ENCODE peak calls at places on chromosome 3, in four cellular contexts. I, P, C and L are unnamed samples. For H3K4me1, the result is how much of the 10 kb centered on the place peaks cover.

GRCh38 chr3:31918179-31919165 is 62.6 kb downstream of the OSBPL10 start:
- DNase-seq in I (no peak), P (no peak), C (no peak), L (no peak)

GRCh38 chr3:11621077-11621476 is 22.6 kb downstream of the VGLL4 start:
- DNase-seq in I (no peak), P (no peak), C (no peak), L (no peak)

GRCh38 chr3:4828279-4829030 is 150.8 kb upstream of the BHLHE40 start:
- DNase-seq in I (no peak), P (no peak), C (no peak), L (no peak)

GRCh38 chr3:9141903-9142302 is 107.5 kb downstream of the SRGAP3 start:
- DNase-seq in I (no peak), P (no peak), C (no peak), L (no peak)

GRCh38 chr3:112687214-112687613 is 46.3 kb upstream of the CCDC80 start:
- DNase-seq in I (no peak), P (peak), C (no peak), L (no peak)

GRCh38 chr3:94158461-94158860 is 95.6 kb downstream of the NSUN3 start:
- DNase-seq in I (no peak), P (no peak), C (no peak), L (no peak)

GRCh38 chr3:195754141-195754540 is 33.4 kb downstream of the MUC20 start:
- DNase-seq in I (no peak), P (no peak), C (no peak), L (no peak)

GRCh38 chr3:55488398-55489055 is 1.4 kb upstream of the WNT5A start:
- DNase-seq in I (no peak), P (peak), C (peak), L (no peak)

GRCh38 chr3:127748754-127749327 is 73.5 kb downstream of the MGLL start:
- DNase-seq in I (no peak), P (no peak), C (peak), L (no peak)

GRCh38 chr3:131174752-131175151 is 148.1 kb downstream of the NEK11 start:
- DNase-seq in I (no peak), P (no peak), C (no peak), L (no peak)

GRCh38 chr3:117444175-117444574 is 734.6 kb downstream of the TUSC7 start:
- DNase-seq in I (no peak), P (no peak), C (no peak), L (no peak)

GRCh38 chr3:107269081-107269480 is 108.2 kb upstream of the CCDC54 start:
- DNase-seq in I (no peak), P (no peak), C (no peak), L (no peak)

GRCh38 chr3:4983739-4984510 is 4.7 kb downstream of the BHLHE40 start:
- DNase-seq in I (no peak), P (peak), C (no peak), L (no peak)

GRCh38 chr3:65402597-65402996 is 636.1 kb downstream of the MAGI1 start:
- DNase-seq in I (no peak), P (no peak), C (peak), L (no peak)

GRCh38 chr3:171874251-171874679 is 31.1 kb downstream of the TMEM212 start:
- DNase-seq in I (peak), P (no peak), C (no peak), L (no peak)

GRCh38 chr3:58173670-58174472 is 36.9 kb downstream of the DNASE1L3 start:
- DNase-seq in I (no peak), P (peak), C (peak), L (no peak)

GRCh38 chr3:185691622-185692021 is 105.5 kb downstream of the SENP2 start:
- DNase-seq in I (no peak), P (no peak), C (no peak), L (peak)
- H3K4me1 ChIP-seq in I (under half), P (under half), C (under half), L (under half)

DNA sequence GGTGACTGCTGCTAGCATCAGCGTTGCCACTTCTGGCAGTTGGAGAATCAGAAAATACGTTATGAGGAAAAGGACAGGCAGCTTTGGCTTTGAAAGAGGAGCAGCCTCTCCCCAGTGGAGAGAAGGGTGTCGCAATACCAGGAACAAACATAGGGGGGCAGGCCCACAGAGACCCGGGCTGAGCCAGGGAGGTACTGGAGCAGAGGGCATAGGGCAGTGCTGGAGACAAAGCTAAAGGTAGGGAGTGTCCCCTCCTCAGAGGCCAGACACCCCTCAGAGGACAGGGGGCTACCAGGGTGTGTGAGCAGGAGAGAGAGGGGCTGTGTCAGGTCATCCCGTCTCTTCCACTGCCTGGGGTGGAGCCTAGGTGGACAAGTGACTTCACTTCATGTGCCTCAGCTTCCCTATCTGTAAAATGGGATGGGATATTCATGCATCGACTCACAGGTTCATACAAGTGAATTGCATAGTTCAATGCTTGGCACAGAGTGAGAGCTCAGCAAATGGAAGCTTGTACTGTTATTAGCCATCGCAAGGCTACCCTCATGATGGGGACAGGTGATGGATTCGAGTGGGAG is 49.7 kb upstream of the LIMD1 start:
- DNase-seq in I (no peak), P (no peak), C (no peak), L (no peak)
- H3K4me1 ChIP-seq in I (under half), P (under half), C (under half), L (under half)

GRCh38 chr3:14691719-14692118 is 16.8 kb downstream of the C3orf20 start:
- DNase-seq in I (no peak), P (no peak), C (no peak), L (no peak)

GRCh38 chr3:14688525-14688924 is 13.6 kb downstream of the C3orf20 start:
- DNase-seq in I (no peak), P (no peak), C (no peak), L (no peak)

GRCh38 chr3:14689247-14689980 is 14.5 kb downstream of the C3orf20 start:
- DNase-seq in I (no peak), P (no peak), C (no peak), L (no peak)

GRCh38 chr3:14687360-14687759 is 12.4 kb downstream of the C3orf20 start:
- DNase-seq in I (no peak), P (no peak), C (no peak), L (no peak)

DNA sequence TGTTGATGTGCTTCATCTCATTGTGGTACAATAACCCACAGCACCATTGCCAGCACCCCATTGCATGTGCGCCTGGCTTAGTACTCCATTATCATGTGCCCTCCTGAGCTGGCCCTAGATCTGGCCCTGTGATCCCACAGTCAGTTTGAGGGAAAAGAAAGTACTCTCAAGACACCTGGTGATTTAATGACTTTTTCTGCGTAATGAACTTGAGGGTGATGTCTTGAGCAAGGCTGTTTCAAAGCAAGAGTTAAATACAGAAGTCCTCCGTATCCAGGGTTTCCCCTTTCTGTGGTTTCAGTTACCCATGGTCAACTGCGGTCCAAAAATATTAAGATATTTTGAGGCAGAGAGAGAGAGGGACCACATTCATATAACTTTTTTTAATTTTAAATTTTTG is 16.3 kb downstream of the C3orf20 start:
- DNase-seq in I (no peak), P (no peak), C (no peak), L (no peak)
- H3K4me1 ChIP-seq in I (under half), P (under half), C (under half), L (under half)

DNA sequence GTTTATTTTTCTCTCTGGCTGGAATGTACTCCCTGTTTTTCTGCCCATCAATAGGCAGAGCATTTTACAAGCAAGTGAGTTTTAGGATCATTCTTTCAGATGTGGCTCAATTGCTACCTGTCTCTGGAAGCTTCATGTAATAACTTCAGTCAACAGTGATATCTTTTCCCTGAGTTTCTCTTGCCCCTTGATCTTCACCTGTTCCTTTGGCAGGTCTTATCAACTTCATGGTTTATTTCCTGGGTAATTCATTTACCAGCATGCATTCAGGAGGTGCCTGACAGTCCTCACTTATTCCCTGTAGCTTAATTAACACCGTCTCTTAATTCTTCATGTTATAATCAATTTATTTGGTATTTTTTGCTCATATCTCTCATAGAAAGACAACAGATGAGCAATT is 184.8 kb upstream of the CTDSPL start:
- DNase-seq in I (no peak), P (no peak), C (no peak), L (no peak)
- H3K4me1 ChIP-seq in I (under half), P (under half), C (under half), L (under half)